ENCODE peak calls at places on chromosome 22, in seven cellular contexts. T is AG09309, C is mucosa of descending colon, B is fibroblast of pulmonary artery, P is PC-3, U is stomach, G is cardiac fibroblast. N is an unnamed sample.

GRCh38 chr22:23243006-23243573 is 62.8 kb downstream of the BCR start:
- DNase-seq in P (no peak), T (no peak), B (no peak), G (no peak), C (no peak), U (no peak), N (peak; percentile 87)

GRCh38 chr22:22843848-22844247 is 43.8 kb upstream of the IGLL5 start:
- DNase-seq in T (no peak), U (no peak), B (no peak), P (no peak), G (no peak), C (no peak), N (no peak)

GRCh38 chr22:47171441-47172221 is 409.2 kb downstream of the TBC1D22A start:
- DNase-seq in B (no peak), U (no peak), C (no peak), G (no peak), T (no peak), P (no peak), N (no peak)

GRCh38 chr22:24091551-24092420 is 80.7 kb downstream of the CABIN1 start:
- DNase-seq in G (no peak), P (no peak), C (no peak), T (no peak), U (no peak), B (no peak), N (no peak)

GRCh38 chr22:37107779-37108621 is 1.5 kb downstream of the TMPRSS6 start:
- DNase-seq in T (no peak), C (no peak), U (no peak), P (no peak), B (no peak), G (no peak), N (no peak)

GRCh38 chr22:41842996-41843970 is 10.4 kb downstream of the SREBF2 start:
- DNase-seq in G (no peak), T (no peak), B (no peak), U (no peak), C (no peak), P (peak; percentile 39), N (no peak)

GRCh38 chr22:22565991-22566390 is 6.9 kb upstream of the PRAME start:
- DNase-seq in U (no peak), B (peak; percentile 62), G (peak; percentile 67), P (peak; percentile 19), C (no peak), T (no peak), N (no peak)

GRCh38 chr22:32996276-32996675 is 61.9 kb downstream of the SYN3 start:
- DNase-seq in T (no peak), C (no peak), U (no peak), B (no peak), P (no peak), G (no peak), N (no peak)

GRCh38 chr22:25368271-25368670 is 148.8 kb downstream of the CRYBB2 start:
- DNase-seq in C (peak; percentile 81), T (no peak), B (peak; percentile 71), G (peak; percentile 63), P (peak; percentile 61), U (peak; percentile 45), N (no peak)

GRCh38 chr22:29370556-29370955 is 17.8 kb downstream of the AP1B1 start:
- DNase-seq in G (no peak), P (no peak), C (no peak), B (no peak), T (no peak), U (no peak), N (no peak)

GRCh38 chr22:21003782-21004181 is 1.9 kb upstream of the THAP7 start:
- DNase-seq in P (no peak), B (no peak), U (no peak), G (no peak), C (peak; percentile 47), T (no peak), N (no peak)
- H3K4me3 ChIP-seq in P (peak overlapping the region; percentile 92), B (no peak overlapping the region), U (no peak overlapping the region), G (no peak overlapping the region), C (no peak overlapping the region), T (no peak overlapping the region), N (no peak overlapping the region)

GRCh38 chr22:40332319-40332781 is 13.9 kb upstream of the ADSL start:
- DNase-seq in P (no peak), B (peak; percentile 57), U (no peak), T (no peak), C (no peak), G (peak; percentile 39), N (no peak)

GRCh38 chr22:40335358-40335757 is 10.9 kb upstream of the ADSL start:
- DNase-seq in B (no peak), C (no peak), U (no peak), T (no peak), G (no peak), P (no peak), N (no peak)

GRCh38 chr22:40334060-40334459 is 12.2 kb upstream of the ADSL start:
- DNase-seq in B (no peak), P (no peak), U (no peak), T (no peak), C (no peak), G (no peak), N (no peak)

GRCh38 chr22:40331706-40332105 is 14.6 kb upstream of the ADSL start:
- DNase-seq in G (no peak), U (no peak), B (no peak), P (no peak), C (no peak), T (no peak), N (no peak)

GRCh38 chr22:40334899-40335298 is 11.4 kb upstream of the ADSL start:
- DNase-seq in T (no peak), G (no peak), C (no peak), B (no peak), U (no peak), P (no peak), N (no peak)
- H3K4me3 ChIP-seq in T (no peak overlapping the region), G (no peak overlapping the region), C (no peak overlapping the region), B (no peak overlapping the region), U (no peak overlapping the region), P (no peak overlapping the region), N (no peak overlapping the region)

DNA sequence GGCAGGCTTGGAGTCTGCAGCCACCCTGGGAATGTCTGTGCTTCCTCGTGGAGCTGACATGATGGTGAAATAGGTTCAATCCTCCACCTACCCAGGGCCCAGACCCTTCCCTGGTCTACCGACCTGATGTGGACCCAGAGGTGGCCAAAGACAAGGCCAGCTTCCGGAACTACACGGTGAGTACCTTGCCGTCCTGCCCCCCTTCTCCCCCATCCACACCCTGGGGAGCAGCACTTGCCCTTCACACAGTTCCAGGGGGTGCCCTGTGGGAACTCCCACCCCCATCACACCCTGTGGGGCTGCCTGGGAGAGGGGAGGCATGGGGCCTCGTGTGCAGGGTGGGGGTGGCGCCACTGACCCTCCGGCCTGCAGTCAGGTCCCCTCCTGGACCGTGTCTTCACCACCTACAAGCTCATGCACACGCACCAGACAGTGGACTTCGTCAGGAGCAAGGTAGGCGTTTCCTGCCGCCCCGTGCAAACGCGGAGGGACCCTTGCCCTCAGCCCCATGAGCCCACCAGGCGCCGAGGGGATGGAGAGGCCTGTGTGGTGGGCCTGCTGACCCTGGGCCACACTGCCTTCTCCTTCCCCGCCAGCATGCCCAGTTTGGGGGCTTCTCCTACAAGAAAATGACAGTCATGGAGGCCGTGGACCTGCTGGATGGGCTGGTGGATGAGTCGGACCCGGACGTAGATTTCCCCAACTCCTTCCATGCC is 789 bp downstream of the MIOX start:
- DNase-seq in U (no peak), T (no peak), P (no peak), B (no peak), C (no peak), G (no peak), N (no peak)
- H3K4me3 ChIP-seq in U (no peak overlapping the region), T (no peak overlapping the region), P (no peak overlapping the region), B (no peak overlapping the region), C (no peak overlapping the region), G (no peak overlapping the region), N (no peak overlapping the region)

GRCh38 chr22:26892401-26893033 is 235.1 kb downstream of the MIAT start:
- DNase-seq in B (no peak), P (no peak), U (peak; percentile 49), G (no peak), T (no peak), C (peak; percentile 31), N (no peak)
- H3K4me3 ChIP-seq in B (no peak overlapping the region), P (no peak overlapping the region), U (no peak overlapping the region), G (no peak overlapping the region), T (no peak overlapping the region), C (no peak overlapping the region), N (no peak overlapping the region)

GRCh38 chr22:19523240-19524169 is 705 bp downstream of the CLDN5 start:
- DNase-seq in B (peak; percentile 34), G (peak; percentile 47), T (no peak), C (no peak), U (no peak), P (no peak), N (no peak)
- H3K4me3 ChIP-seq in B (peak overlapping the region; percentile 35), G (peak overlapping the region; percentile 31), T (peak overlapping the region; percentile 40), C (no peak overlapping the region), U (peak overlapping the region; percentile 55), P (no peak overlapping the region), N (peak overlapping the region; percentile 8)

GRCh38 chr22:40637181-40638150 is 947 bp upstream of the MRTFA start:
- DNase-seq in U (peak; percentile 63), C (peak; percentile 31), B (no peak), G (no peak), T (no peak), P (peak; percentile 7), N (no peak)
- H3K4me3 ChIP-seq in U (peak overlapping the region; percentile 85), C (peak overlapping the region; percentile 51), B (peak overlapping the region; percentile 74), G (peak overlapping the region; percentile 53), T (peak overlapping the region; percentile 47), P (peak overlapping the region; percentile 74), N (peak overlapping the region; percentile 47)

DNA sequence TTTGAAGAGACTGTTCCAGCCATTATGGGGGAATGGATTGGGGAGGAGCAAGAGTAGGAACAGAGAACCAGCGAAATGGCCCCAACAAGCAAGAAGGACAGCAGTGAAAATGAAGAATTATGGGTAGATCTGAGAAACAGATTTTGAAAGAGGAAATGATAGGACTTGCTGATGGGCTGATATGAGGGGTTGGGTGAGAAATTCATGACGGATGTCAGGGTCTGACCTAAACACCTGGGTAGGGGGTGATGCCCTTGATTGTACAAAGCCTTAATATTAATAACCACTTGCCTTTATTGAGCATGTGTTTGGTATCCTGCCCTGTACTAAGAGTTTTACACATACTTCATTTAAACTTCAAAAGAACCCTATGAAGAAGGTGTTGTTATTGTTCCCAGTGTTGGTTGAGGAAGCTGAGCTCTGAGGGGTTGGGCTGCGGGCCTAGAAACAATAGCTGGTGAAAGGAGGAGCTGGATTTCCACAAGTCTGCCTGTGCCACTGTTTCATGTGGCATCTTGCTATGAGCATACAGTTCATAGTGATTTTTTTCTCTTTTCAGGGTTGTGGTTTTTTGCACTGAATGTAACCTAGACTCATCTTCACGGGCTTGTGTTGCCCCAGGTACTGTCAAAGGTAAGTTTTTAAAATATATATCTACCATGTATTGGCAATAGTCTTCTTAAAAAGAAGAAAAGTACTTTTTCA is 61.1 kb upstream of the TNRC6B start:
- DNase-seq in P (no peak), T (no peak), U (no peak), B (no peak), C (no peak), G (no peak), N (no peak)
- H3K4me3 ChIP-seq in P (no peak overlapping the region), T (no peak overlapping the region), U (no peak overlapping the region), B (no peak overlapping the region), C (no peak overlapping the region), G (no peak overlapping the region), N (no peak overlapping the region)

DNA sequence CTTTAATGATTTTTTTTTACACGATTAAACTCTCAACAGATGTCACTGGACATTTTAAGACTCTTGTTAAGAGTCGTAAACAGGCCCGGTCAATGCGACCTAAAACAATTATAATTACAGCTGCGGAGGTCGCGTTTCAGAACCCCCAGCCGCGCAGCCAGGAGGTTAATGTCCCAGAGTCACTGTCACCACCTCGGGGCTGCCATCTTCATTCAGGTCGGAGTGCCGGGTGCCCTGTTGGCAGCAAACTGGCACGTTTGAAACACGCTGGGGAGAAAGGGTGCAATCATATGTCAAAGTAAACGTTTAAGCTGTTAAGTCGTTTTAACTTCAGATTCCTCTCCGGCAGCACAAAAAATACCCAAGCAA is 711 bp upstream of the PHF21B start:
- DNase-seq in G (no peak), T (no peak), P (no peak), U (no peak), C (no peak), B (no peak), N (no peak)
- H3K4me3 ChIP-seq in G (peak overlapping the region; percentile 49), T (peak overlapping the region; percentile 27), P (peak overlapping the region; percentile 62), U (peak overlapping the region; percentile 61), C (no peak overlapping the region), B (peak overlapping the region; percentile 54), N (peak overlapping the region; percentile 84)